ENCODE peak calls at places on chromosomes 3 and 15, in nine cellular contexts. U is stomach, H is body of pancreas, R is A549, C is transverse colon, A is IMR-90, G is adrenal gland, K is H1, I is endothelial cell of umbilical vein. Q is an unnamed sample.

GRCh38 chr15:59349715-59350420 is 22.8 kb downstream of the MYO1E start:
- DNase-seq in K (no peak), R (peak; percentile 90), H (no peak), G (peak; percentile 69), A (peak; percentile 94), C (peak; percentile 46), I (peak; percentile 89), U (no peak), Q (peak; percentile 42)

GRCh38 chr3:71142440-71143161 is 440.9 kb downstream of the FOXP1 start:
- DNase-seq in U (no peak), G (no peak), H (no peak), C (no peak), I (peak; percentile 39), A (peak; percentile 34), R (peak; percentile 53), K (no peak), Q (no peak)

GRCh38 chr3:121722346-121722745 is 27.2 kb downstream of the GOLGB1 start:
- DNase-seq in G (no peak), A (no peak), U (no peak), C (no peak), R (no peak), H (no peak), K (no peak), I (no peak), Q (no peak)

GRCh38 chr15:47987908-47988532 is 132.8 kb upstream of the SLC24A5 start:
- DNase-seq in A (peak; percentile 70), K (no peak), G (no peak), H (peak; percentile 67), U (no peak), I (peak; percentile 68), C (no peak), R (peak; percentile 53), Q (no peak)

GRCh38 chr3:130894130-130894872 is 417 bp downstream of the ATP2C1 start:
- DNase-seq in R (peak; percentile 4), C (peak; percentile 44), K (no peak), G (peak; percentile 61), A (no peak), U (peak; percentile 32), I (no peak), H (peak; percentile 27), Q (peak; percentile 39)

GRCh38 chr3:160130950-160131349 is 94.3 kb upstream of the C3orf80 start:
- DNase-seq in A (peak; percentile 76), H (no peak), R (no peak), U (no peak), I (peak; percentile 37), C (no peak), G (no peak), K (no peak), Q (no peak)

GRCh38 chr3:43073836-43074220 is 32.1 kb downstream of the POMGNT2 start:
- DNase-seq in U (no peak), I (no peak), G (no peak), H (no peak), R (no peak), A (no peak), C (no peak), K (no peak), Q (no peak)

GRCh38 chr15:39419651-39420050 is 161.2 kb upstream of the THBS1 start:
- DNase-seq in G (no peak), H (no peak), K (no peak), U (no peak), R (no peak), C (no peak), I (no peak), A (no peak), Q (no peak)

GRCh38 chr3:21729888-21730459 is 21.0 kb downstream of the ZNF385D start:
- DNase-seq in U (no peak), G (no peak), K (no peak), H (no peak), R (no peak), C (no peak), A (no peak), I (no peak), Q (no peak)

GRCh38 chr3:89072671-89073070 is 34.8 kb upstream of the EPHA3 start:
- DNase-seq in R (no peak), U (no peak), A (no peak), G (no peak), I (no peak), H (no peak), C (no peak), K (no peak), Q (no peak)
- H3K4me1 ChIP-seq in R (no peaks in the 10 kb centered on the region), U (no peaks in the 10 kb centered on the region), A (no peaks in the 10 kb centered on the region), G (no peaks in the 10 kb centered on the region), I (no peaks in the 10 kb centered on the region), H (no peaks in the 10 kb centered on the region), C (no peaks in the 10 kb centered on the region), K (no peaks in the 10 kb centered on the region), Q (no peaks in the 10 kb centered on the region)

GRCh38 chr3:4993276-4994143 is 14.3 kb downstream of the BHLHE40 start:
- DNase-seq in K (no peak), A (no peak), H (no peak), I (no peak), U (no peak), G (no peak), R (no peak), C (no peak), Q (no peak)
- TF ChIP-seq POLR2A in K (no peak), A (no peak), H (no peak), I (no peak), U (no peak), G (no peak), R (no peak), C (no peak), Q (no peak)

GRCh38 chr15:53225786-53226185 is 435.6 kb upstream of the ONECUT1 start:
- DNase-seq in C (no peak), G (no peak), K (no peak), A (no peak), H (no peak), U (no peak), I (no peak), R (no peak), Q (no peak)
- H3K4me3 ChIP-seq in C (no peak overlapping the region), G (no peak overlapping the region), K (no peak overlapping the region), A (no peak overlapping the region), H (no peak overlapping the region), U (no peak overlapping the region), I (no peak overlapping the region), R (no peak overlapping the region), Q (no peak overlapping the region)

GRCh38 chr3:56758539-56758981 is 43.2 kb downstream of the ARHGEF3 start:
- DNase-seq in I (peak; percentile 87), H (peak; percentile 84), R (peak; percentile 61), G (peak; percentile 45), A (peak; percentile 91), C (no peak), U (peak; percentile 68), K (no peak), Q (peak; percentile 31)
- H3K4me1 ChIP-seq in I (peaks cover 29% of the 10 kb centered on the region), H (peaks cover 63% of the 10 kb centered on the region), R (peaks cover 12% of the 10 kb centered on the region), G (peaks cover 12% of the 10 kb centered on the region), A (peaks cover 6% of the 10 kb centered on the region), C (peaks cover 10% of the 10 kb centered on the region), U (peaks cover 60% of the 10 kb centered on the region), K (no peaks in the 10 kb centered on the region), Q (peaks cover 6% of the 10 kb centered on the region)

DNA sequence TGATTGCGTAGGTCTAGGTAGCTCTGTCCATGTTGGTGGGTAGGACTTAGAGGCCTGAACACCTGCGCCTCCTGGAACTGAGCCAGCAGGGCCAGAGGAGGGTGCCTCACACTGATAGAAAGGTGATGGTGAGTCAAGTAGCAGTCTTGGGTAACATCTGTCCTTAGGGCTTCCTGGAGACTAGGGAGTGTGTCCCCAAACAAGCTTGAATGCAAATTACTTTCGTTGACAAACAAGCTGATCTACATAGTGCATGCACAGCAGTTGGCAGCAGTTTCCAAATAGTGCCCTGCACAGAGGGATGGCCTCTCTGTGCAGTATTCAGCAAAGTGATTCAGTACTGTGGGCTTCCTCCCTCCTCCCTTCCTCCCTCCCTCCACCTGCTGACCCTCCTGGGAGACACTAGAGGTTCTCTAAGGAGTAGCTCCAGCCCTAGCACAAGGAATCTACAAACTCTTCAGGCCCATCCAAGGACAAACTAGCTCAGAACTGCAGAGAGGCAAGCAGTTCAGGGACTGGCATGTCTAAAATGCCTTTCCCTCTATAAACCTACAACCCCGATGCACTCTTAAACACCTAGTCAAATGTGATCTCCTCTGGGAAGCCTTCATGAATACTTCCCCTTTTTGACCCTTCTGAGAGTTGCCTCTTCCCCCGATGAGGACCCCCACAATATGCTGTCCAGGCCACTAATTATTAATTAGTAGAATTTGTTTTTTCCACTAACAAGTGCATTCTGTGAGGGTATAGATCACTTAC is 61.0 kb downstream of the TLE3 start:
- DNase-seq in K (no peak), I (no peak), H (no peak), A (no peak), C (peak; percentile 83), U (peak; percentile 40), G (no peak), R (no peak), Q (no peak)
- TF ChIP-seq POLR2A in K (no peak), I (no peak), H (no peak), A (no peak), C (no peak), U (no peak), G (no peak), R (no peak), Q (no peak)

GRCh38 chr15:83378921-83379561 is 68.1 kb upstream of the SH3GL3 start:
- DNase-seq in H (no peak), R (no peak), K (peak; percentile 78), A (no peak), U (no peak), I (no peak), C (no peak), G (no peak), Q (no peak)
- H3K4me3 ChIP-seq in H (no peak overlapping the region), R (no peak overlapping the region), K (peak overlapping the region; percentile 41), A (no peak overlapping the region), U (no peak overlapping the region), I (no peak overlapping the region), C (no peak overlapping the region), G (no peak overlapping the region), Q (no peak overlapping the region)

DNA sequence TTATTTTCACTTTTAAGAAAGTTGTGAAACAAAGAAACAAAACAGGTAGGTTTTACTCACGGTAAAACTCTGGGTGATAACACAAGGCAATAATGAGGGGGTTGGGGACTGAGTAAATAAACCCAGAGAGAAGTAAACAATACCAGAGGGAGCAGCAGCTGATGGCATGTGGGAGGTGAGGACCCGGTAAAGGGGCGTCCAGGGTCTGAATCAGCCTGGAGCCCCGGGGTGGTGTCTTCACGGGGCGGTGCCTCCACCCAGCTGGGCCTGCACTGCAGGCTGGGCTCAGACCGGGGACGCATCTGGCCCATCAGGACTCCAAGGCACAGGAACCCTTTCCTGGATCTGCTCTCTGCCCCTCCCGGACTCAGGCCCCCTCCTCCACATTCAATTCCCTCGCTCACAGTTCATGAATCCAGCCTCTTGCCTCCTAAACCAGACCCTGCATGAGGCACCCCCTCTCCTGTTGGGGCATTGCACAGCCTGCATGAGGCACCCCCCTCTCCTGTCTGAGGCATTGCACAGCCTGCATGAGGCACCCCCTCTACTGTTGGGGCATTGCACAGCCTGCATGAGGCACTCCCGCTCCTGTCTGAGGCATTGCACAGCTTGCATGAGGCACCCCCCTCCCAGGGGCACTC is 73.9 kb upstream of the MFGE8 start:
- DNase-seq in C (no peak), A (no peak), I (no peak), K (peak; percentile 62), U (no peak), R (peak; percentile 42), G (no peak), H (no peak), Q (no peak)
- H3K4me1 ChIP-seq in C (no peaks in the 10 kb centered on the region), A (peaks cover 30% of the 10 kb centered on the region), I (no peaks in the 10 kb centered on the region), K (peaks cover 36% of the 10 kb centered on the region), U (peaks cover 12% of the 10 kb centered on the region), R (peaks cover 79% of the 10 kb centered on the region), G (no peaks in the 10 kb centered on the region), H (no peaks in the 10 kb centered on the region), Q (no peaks in the 10 kb centered on the region)

GRCh38 chr3:190585771-190586630 is 72.1 kb downstream of the IL1RAP start:
- DNase-seq in K (no peak), G (no peak), C (no peak), I (peak; percentile 69), U (no peak), A (peak; percentile 95), R (peak; percentile 94), H (peak; percentile 17), Q (peak; percentile 19)
- TF ChIP-seq POLR2A in K (no peak), G (no peak), C (no peak), I (no peak), U (no peak), A (no peak), R (no peak), H (no peak), Q (no peak)